ENCODE peak calls at places on chromosomes 6 and 20, in nine cellular contexts. O is G401; B is naive thymus-derived CD8-positive, alpha-beta T cell; E is transverse colon; Q is EL; A is iPS-NIHi11; F is H54; C is NCI-H748 treated with DMSO at 0.1 percent for 48 hours; X is NCI-H2029. V is an unnamed sample.

GRCh38 chr20:56875052-56875663 is 246.1 kb downstream of the TFAP2C start:
- DNase-seq in O (no peak), B (no peak), E (peak), Q (peak), A (peak), F (peak), C (no peak), X (no peak), V (peak)

GRCh38 chr6:106637051-106637717 is 7.8 kb downstream of the QRSL1 start:
- DNase-seq in O (no peak), B (no peak), E (no peak), Q (no peak), A (no peak), F (no peak), C (no peak), X (no peak), V (no peak)

GRCh38 chr6:121055572-121056163 is 278.6 kb downstream of the TBC1D32 start:
- DNase-seq in O (peak), B (peak), E (no peak), Q (peak), A (peak), F (peak), C (peak), X (peak), V (peak)

GRCh38 chr20:41276317-41276751 is 41.2 kb downstream of the ZHX3 start:
- DNase-seq in O (no peak), B (peak), E (no peak), Q (peak), A (no peak), F (no peak), C (no peak), X (no peak), V (peak)

GRCh38 chr6:127833336-127833735 is 67.5 kb downstream of the THEMIS start:
- DNase-seq in O (no peak), B (no peak), E (no peak), Q (peak), A (no peak), F (no peak), C (no peak), X (no peak), V (peak)

GRCh38 chr6:94036024-94036423 is 616.7 kb upstream of the EPHA7 start:
- DNase-seq in O (no peak), B (no peak), E (no peak), Q (no peak), A (no peak), F (no peak), C (no peak), X (no peak), V (no peak)

GRCh38 chr6:135932651-135933050 is 81.2 kb downstream of the PDE7B start:
- DNase-seq in O (no peak), B (no peak), E (no peak), Q (no peak), A (no peak), F (no peak), C (peak), X (peak), V (no peak)

GRCh38 chr6:167533851-167534250 is 209.0 kb downstream of the TTLL2 start:
- DNase-seq in O (no peak), B (no peak), E (no peak), Q (no peak), A (no peak), F (no peak), C (no peak), X (no peak), V (no peak)

GRCh38 chr20:33654680-33655161 is 7.4 kb upstream of the C20orf144 start:
- DNase-seq in O (no peak), B (no peak), E (no peak), Q (no peak), A (no peak), F (no peak), C (no peak), X (no peak), V (no peak)

GRCh38 chr20:44398303-44398702 is 42.8 kb downstream of the HNF4A start:
- DNase-seq in O (no peak), B (no peak), E (no peak), Q (peak), A (no peak), F (peak), C (no peak), X (no peak), V (peak)

GRCh38 chr6:31691078-31691463 is 10.2 kb upstream of the LY6G5C start:
- DNase-seq in O (no peak), B (no peak), E (no peak), Q (no peak), A (no peak), F (no peak), C (no peak), X (no peak), V (no peak)

GRCh38 chr6:53359843-53360834 is 11.4 kb upstream of the ELOVL5 start:
- DNase-seq in O (peak), B (peak), E (no peak), Q (peak), A (no peak), F (no peak), C (peak), X (no peak), V (peak)

GRCh38 chr6:144215402-144215931 is 65.2 kb downstream of the STX11 start:
- DNase-seq in O (peak), B (no peak), E (peak), Q (peak), A (no peak), F (peak), C (no peak), X (no peak), V (peak)

GRCh38 chr6:28988536-28989415 is 16.3 kb downstream of the ZNF311 start:
- DNase-seq in O (no peak), B (peak), E (peak), Q (peak), A (peak), F (no peak), C (no peak), X (no peak), V (peak)

GRCh38 chr6:22785036-22785435 is 215.7 kb downstream of the HDGFL1 start:
- DNase-seq in O (peak), B (no peak), E (no peak), Q (no peak), A (peak), F (no peak), C (no peak), X (no peak), V (no peak)

GRCh38 chr6:4901256-4902061 is 102.4 kb downstream of the RPP40 start:
- DNase-seq in O (no peak), B (no peak), E (no peak), Q (no peak), A (no peak), F (no peak), C (no peak), X (no peak), V (no peak)

GRCh38 chr6:33160728-33161323 is 31.4 kb downstream of the COL11A2 start:
- DNase-seq in O (peak), B (no peak), E (peak), Q (peak), A (peak), F (peak), C (no peak), X (no peak), V (peak)

GRCh38 chr6:155418017-155418749 is 37.5 kb downstream of the NOX3 start:
- DNase-seq in O (no peak), B (peak), E (peak), Q (peak), A (no peak), F (peak), C (peak), X (no peak), V (peak)

GRCh38 chr6:37698264-37699137 is 818 bp upstream of the MDGA1 start:
- DNase-seq in O (no peak), B (peak), E (peak), Q (peak), A (peak), F (peak), C (peak), X (peak), V (peak)

GRCh38 chr20:62823688-62824475 is 7.0 kb downstream of the COL9A3 start:
- DNase-seq in O (no peak), B (no peak), E (no peak), Q (no peak), A (peak), F (no peak), C (no peak), X (no peak), V (no peak)